ENCODE peak calls at places on chromosomes 6 and 20, in five cellular contexts. R, B, T, A and P are unnamed samples.

GRCh38 chr6:72683797-72684196 is 61.9 kb downstream of the KCNQ5 start:
- DNase-seq in A (no peak), R (no peak), T (no peak), B (no peak), P (peak)

GRCh38 chr20:34389206-34389953 is 26.3 kb downstream of the ITCH start:
- DNase-seq in A (peak), T (no peak), B (peak), R (no peak), P (no peak)

GRCh38 chr20:24838551-24839530 is 110.2 kb upstream of the CST7 start:
- DNase-seq in R (no peak), T (no peak), B (no peak), A (no peak), P (peak)

GRCh38 chr20:58503668-58504067 is 11.5 kb downstream of the APCDD1L start:
- DNase-seq in A (no peak), R (no peak), B (no peak), T (no peak), P (no peak)

GRCh38 chr6:150637266-150637665 is 37.6 kb downstream of the PLEKHG1 start:
- DNase-seq in B (no peak), A (no peak), T (no peak), R (no peak), P (no peak)

GRCh38 chr6:16690244-16691142 is 70.8 kb downstream of the ATXN1 start:
- DNase-seq in A (no peak), R (no peak), T (peak), B (no peak), P (no peak)

GRCh38 chr6:18053555-18054445 is 66.4 kb upstream of the KIF13A start:
- DNase-seq in T (no peak), R (no peak), B (peak), A (no peak), P (no peak)

GRCh38 chr6:35242906-35243305 is 16.6 kb upstream of the ZNF76 start:
- DNase-seq in T (no peak), B (no peak), R (no peak), A (no peak), P (no peak)

GRCh38 chr20:48965189-48965910 is 43.8 kb downstream of the ARFGEF2 start:
- DNase-seq in R (no peak), A (no peak), B (no peak), T (no peak), P (no peak)

GRCh38 chr20:1423625-1424106 is 30.8 kb upstream of the FKBP1A start:
- DNase-seq in B (peak), A (peak), R (peak), T (no peak), P (no peak)

GRCh38 chr6:109073344-109074235 is 21.1 kb downstream of the SESN1 start:
- DNase-seq in A (peak), T (peak), R (peak), B (peak), P (no peak)

GRCh38 chr6:150208606-150209352 is 65.9 kb downstream of the PPP1R14C start:
- DNase-seq in R (no peak), A (peak), T (no peak), B (no peak), P (no peak)

GRCh38 chr6:24856954-24857670 is 58.4 kb upstream of the ARMH2 start:
- DNase-seq in R (no peak), A (no peak), B (no peak), T (no peak), P (no peak)

GRCh38 chr20:48187891-48188290 is 402.6 kb upstream of the SULF2 start:
- DNase-seq in A (no peak), T (no peak), R (no peak), B (no peak), P (no peak)